ENCODE peak calls at places on chromosomes 12 and 14, in five cellular contexts. One of them, this sample, is unnamed.

GRCh38 chr12:45667761-45668160 is 61.7 kb upstream of the ARID2 start:
- DNase-seq in lung: no peak
- DNase-seq in ACHN: no peak
- DNase-seq in SW480: no peak
- DNase-seq in H7: no peak
- DNase-seq in this sample: no peak

GRCh38 chr14:102776761-102777710 is at the start of gene TRAF3:
- DNase-seq in ACHN: peak
- DNase-seq in H7: peak
- DNase-seq in SW480: peak
- DNase-seq in lung: peak
- DNase-seq in this sample: no peak

GRCh38 chr14:65303902-65304222 is 108.7 kb upstream of the FUT8 start:
- DNase-seq in ACHN: no peak
- DNase-seq in SW480: no peak
- DNase-seq in H7: no peak
- DNase-seq in lung: no peak
- DNase-seq in this sample: no peak

GRCh38 chr12:125853670-125854069 is 788.4 kb downstream of the AACS start:
- DNase-seq in H7: no peak
- DNase-seq in lung: no peak
- DNase-seq in ACHN: no peak
- DNase-seq in SW480: no peak
- DNase-seq in this sample: no peak

GRCh38 chr14:55707365-55707804 is 127.4 kb downstream of the KTN1 start:
- DNase-seq in lung: no peak
- DNase-seq in ACHN: peak
- DNase-seq in SW480: peak
- DNase-seq in H7: peak
- DNase-seq in this sample: peak

GRCh38 chr12:75635606-75636444 is 124.4 kb upstream of the KRR1 start:
- DNase-seq in ACHN: peak
- DNase-seq in SW480: peak
- DNase-seq in H7: no peak
- DNase-seq in lung: no peak
- DNase-seq in this sample: no peak

GRCh38 chr12:25861226-25861625 is 97.3 kb upstream of the RASSF8 start:
- DNase-seq in lung: no peak
- DNase-seq in ACHN: no peak
- DNase-seq in SW480: no peak
- DNase-seq in H7: no peak
- DNase-seq in this sample: no peak

GRCh38 chr12:83805137-83805818 is 1107.3 kb downstream of the SLC6A15 start:
- DNase-seq in SW480: no peak
- DNase-seq in ACHN: no peak
- DNase-seq in H7: no peak
- DNase-seq in lung: no peak
- DNase-seq in this sample: no peak

GRCh38 chr14:93998871-93999403 is 1.8 kb downstream of the CCDC197 start:
- DNase-seq in lung: no peak
- DNase-seq in H7: no peak
- DNase-seq in ACHN: no peak
- DNase-seq in SW480: no peak
- DNase-seq in this sample: no peak

GRCh38 chr14:68527329-68527851 is 265.5 kb downstream of the ZFP36L1 start:
- DNase-seq in lung: no peak
- DNase-seq in H7: no peak
- DNase-seq in ACHN: no peak
- DNase-seq in SW480: no peak
- DNase-seq in this sample: no peak

GRCh38 chr12:75766263-75767160 is 255.1 kb upstream of the KRR1 start:
- DNase-seq in ACHN: peak
- DNase-seq in H7: no peak
- DNase-seq in SW480: peak
- DNase-seq in lung: no peak
- DNase-seq in this sample: no peak

GRCh38 chr12:32032205-32032810 is 73.1 kb downstream of the RESF1 start:
- DNase-seq in H7: no peak
- DNase-seq in lung: no peak
- DNase-seq in ACHN: no peak
- DNase-seq in SW480: no peak
- DNase-seq in this sample: no peak

GRCh38 chr14:33030406-33030805 is 91.7 kb downstream of the NPAS3 start:
- DNase-seq in H7: no peak
- DNase-seq in ACHN: no peak
- DNase-seq in SW480: no peak
- DNase-seq in lung: no peak
- DNase-seq in this sample: peak

GRCh38 chr14:65472189-65472588 is 59.7 kb downstream of the FUT8 start:
- DNase-seq in H7: peak
- DNase-seq in ACHN: no peak
- DNase-seq in SW480: no peak
- DNase-seq in lung: no peak
- DNase-seq in this sample: peak

GRCh38 chr14:35043046-35043445 is 3.0 kb upstream of the FAM177A1 start:
- DNase-seq in H7: no peak
- DNase-seq in lung: no peak
- DNase-seq in ACHN: no peak
- DNase-seq in SW480: no peak
- DNase-seq in this sample: no peak

GRCh38 chr12:53995311-53996187 is 4.4 kb upstream of the HOXC9 start:
- DNase-seq in lung: no peak
- DNase-seq in ACHN: peak
- DNase-seq in SW480: peak
- DNase-seq in H7: peak
- DNase-seq in this sample: no peak